ENCODE peak calls at places on chromosomes 13 and 19, in six cellular contexts. One of them, this sample, is unnamed.

GRCh38 chr19:17985037-17985818 is 18.3 kb downstream of the KCNN1 start:
- DNase-seq in neural crest cell: no peak
- DNase-seq in stimulated activated CD4-positive, alpha-beta T cell treated with anti-CD3 and anti-CD28 coated beads, Interleukin-2, amount 100 ng/mL, for 48 hours: no peak
- DNase-seq in activated CD8-positive, alpha-beta T cell treated with anti-CD3 and anti-CD28 coated beads for 36 hours: no peak
- DNase-seq in Calu3: no peak
- DNase-seq in transverse colon: no peak
- DNase-seq in this sample: peak; percentile 27

GRCh38 chr13:23629566-23630272 is 59.5 kb downstream of the TNFRSF19 start:
- DNase-seq in activated CD8-positive, alpha-beta T cell treated with anti-CD3 and anti-CD28 coated beads for 36 hours: no peak
- DNase-seq in Calu3: no peak
- DNase-seq in stimulated activated CD4-positive, alpha-beta T cell treated with anti-CD3 and anti-CD28 coated beads, Interleukin-2, amount 100 ng/mL, for 48 hours: no peak
- DNase-seq in transverse colon: no peak
- DNase-seq in neural crest cell: no peak
- DNase-seq in this sample: no peak

GRCh38 chr13:20767309-20767943 is 6.3 kb downstream of the EEF1AKMT1 start:
- DNase-seq in Calu3: no peak
- DNase-seq in transverse colon: no peak
- DNase-seq in activated CD8-positive, alpha-beta T cell treated with anti-CD3 and anti-CD28 coated beads for 36 hours: no peak
- DNase-seq in stimulated activated CD4-positive, alpha-beta T cell treated with anti-CD3 and anti-CD28 coated beads, Interleukin-2, amount 100 ng/mL, for 48 hours: no peak
- DNase-seq in neural crest cell: no peak
- DNase-seq in this sample: no peak

GRCh38 chr19:29686285-29686805 is 21.1 kb downstream of the PLEKHF1 start:
- DNase-seq in transverse colon: no peak
- DNase-seq in stimulated activated CD4-positive, alpha-beta T cell treated with anti-CD3 and anti-CD28 coated beads, Interleukin-2, amount 100 ng/mL, for 48 hours: no peak
- DNase-seq in activated CD8-positive, alpha-beta T cell treated with anti-CD3 and anti-CD28 coated beads for 36 hours: no peak
- DNase-seq in Calu3: no peak
- DNase-seq in neural crest cell: no peak
- DNase-seq in this sample: no peak

GRCh38 chr13:50805805-50806204 is 37.7 kb downstream of the DLEU7 start:
- DNase-seq in Calu3: no peak
- DNase-seq in neural crest cell: no peak
- DNase-seq in stimulated activated CD4-positive, alpha-beta T cell treated with anti-CD3 and anti-CD28 coated beads, Interleukin-2, amount 100 ng/mL, for 48 hours: no peak
- DNase-seq in activated CD8-positive, alpha-beta T cell treated with anti-CD3 and anti-CD28 coated beads for 36 hours: no peak
- DNase-seq in transverse colon: no peak
- DNase-seq in this sample: peak; percentile 31

GRCh38 chr19:16327501-16327900 is 2.9 kb downstream of the KLF2 start:
- DNase-seq in stimulated activated CD4-positive, alpha-beta T cell treated with anti-CD3 and anti-CD28 coated beads, Interleukin-2, amount 100 ng/mL, for 48 hours: no peak
- DNase-seq in Calu3: no peak
- DNase-seq in activated CD8-positive, alpha-beta T cell treated with anti-CD3 and anti-CD28 coated beads for 36 hours: no peak
- DNase-seq in transverse colon: peak; percentile 39
- DNase-seq in neural crest cell: no peak
- DNase-seq in this sample: no peak

GRCh38 chr13:100646030-100646673 is 28.4 kb downstream of the TMTC4 start:
- DNase-seq in activated CD8-positive, alpha-beta T cell treated with anti-CD3 and anti-CD28 coated beads for 36 hours: peak; percentile 6
- DNase-seq in stimulated activated CD4-positive, alpha-beta T cell treated with anti-CD3 and anti-CD28 coated beads, Interleukin-2, amount 100 ng/mL, for 48 hours: no peak
- DNase-seq in transverse colon: no peak
- DNase-seq in neural crest cell: peak; percentile 17
- DNase-seq in Calu3: peak; percentile 5
- DNase-seq in this sample: peak; percentile 17

GRCh38 chr19:39347332-39348227 is 5.4 kb downstream of the SAMD4B start:
- DNase-seq in stimulated activated CD4-positive, alpha-beta T cell treated with anti-CD3 and anti-CD28 coated beads, Interleukin-2, amount 100 ng/mL, for 48 hours: no peak
- DNase-seq in Calu3: no peak
- DNase-seq in neural crest cell: no peak
- DNase-seq in transverse colon: no peak
- DNase-seq in activated CD8-positive, alpha-beta T cell treated with anti-CD3 and anti-CD28 coated beads for 36 hours: no peak
- DNase-seq in this sample: no peak

GRCh38 chr13:80161896-80162295 is 179.0 kb downstream of the SPRY2 start:
- DNase-seq in Calu3: no peak
- DNase-seq in stimulated activated CD4-positive, alpha-beta T cell treated with anti-CD3 and anti-CD28 coated beads, Interleukin-2, amount 100 ng/mL, for 48 hours: no peak
- DNase-seq in neural crest cell: no peak
- DNase-seq in transverse colon: no peak
- DNase-seq in activated CD8-positive, alpha-beta T cell treated with anti-CD3 and anti-CD28 coated beads for 36 hours: no peak
- DNase-seq in this sample: no peak

GRCh38 chr19:918481-919156 is 1.5 kb downstream of the KISS1R start:
- DNase-seq in transverse colon: no peak
- DNase-seq in neural crest cell: no peak
- DNase-seq in activated CD8-positive, alpha-beta T cell treated with anti-CD3 and anti-CD28 coated beads for 36 hours: peak; percentile 76
- DNase-seq in Calu3: peak; percentile 13
- DNase-seq in stimulated activated CD4-positive, alpha-beta T cell treated with anti-CD3 and anti-CD28 coated beads, Interleukin-2, amount 100 ng/mL, for 48 hours: peak; percentile 53
- DNase-seq in this sample: peak; percentile 84

GRCh38 chr19:49514151-49514550 is 1.7 kb downstream of the FCGRT start:
- DNase-seq in activated CD8-positive, alpha-beta T cell treated with anti-CD3 and anti-CD28 coated beads for 36 hours: no peak
- DNase-seq in stimulated activated CD4-positive, alpha-beta T cell treated with anti-CD3 and anti-CD28 coated beads, Interleukin-2, amount 100 ng/mL, for 48 hours: no peak
- DNase-seq in Calu3: no peak
- DNase-seq in transverse colon: no peak
- DNase-seq in neural crest cell: no peak
- DNase-seq in this sample: peak; percentile 38

GRCh38 chr19:9729162-9729561 is 39.4 kb downstream of the ZNF846 start:
- DNase-seq in neural crest cell: no peak
- DNase-seq in stimulated activated CD4-positive, alpha-beta T cell treated with anti-CD3 and anti-CD28 coated beads, Interleukin-2, amount 100 ng/mL, for 48 hours: no peak
- DNase-seq in activated CD8-positive, alpha-beta T cell treated with anti-CD3 and anti-CD28 coated beads for 36 hours: no peak
- DNase-seq in transverse colon: no peak
- DNase-seq in Calu3: no peak
- DNase-seq in this sample: no peak

GRCh38 chr19:39590265-39590664 is 12.1 kb upstream of the LGALS13 start:
- DNase-seq in neural crest cell: peak; percentile 3
- DNase-seq in stimulated activated CD4-positive, alpha-beta T cell treated with anti-CD3 and anti-CD28 coated beads, Interleukin-2, amount 100 ng/mL, for 48 hours: no peak
- DNase-seq in Calu3: no peak
- DNase-seq in transverse colon: no peak
- DNase-seq in activated CD8-positive, alpha-beta T cell treated with anti-CD3 and anti-CD28 coated beads for 36 hours: peak; percentile 33
- DNase-seq in this sample: no peak

GRCh38 chr19:55189424-55189823 is 9.3 kb upstream of the SYT5 start:
- DNase-seq in neural crest cell: no peak
- DNase-seq in activated CD8-positive, alpha-beta T cell treated with anti-CD3 and anti-CD28 coated beads for 36 hours: no peak
- DNase-seq in transverse colon: peak; percentile 23
- DNase-seq in Calu3: no peak
- DNase-seq in stimulated activated CD4-positive, alpha-beta T cell treated with anti-CD3 and anti-CD28 coated beads, Interleukin-2, amount 100 ng/mL, for 48 hours: no peak
- DNase-seq in this sample: no peak

GRCh38 chr19:42403586-42403985 is 13.5 kb upstream of the CNFN start:
- DNase-seq in Calu3: no peak
- DNase-seq in activated CD8-positive, alpha-beta T cell treated with anti-CD3 and anti-CD28 coated beads for 36 hours: no peak
- DNase-seq in neural crest cell: no peak
- DNase-seq in stimulated activated CD4-positive, alpha-beta T cell treated with anti-CD3 and anti-CD28 coated beads, Interleukin-2, amount 100 ng/mL, for 48 hours: no peak
- DNase-seq in transverse colon: no peak
- DNase-seq in this sample: no peak

GRCh38 chr13:41897126-41897525 is 63.8 kb downstream of the VWA8 start:
- DNase-seq in transverse colon: no peak
- DNase-seq in stimulated activated CD4-positive, alpha-beta T cell treated with anti-CD3 and anti-CD28 coated beads, Interleukin-2, amount 100 ng/mL, for 48 hours: no peak
- DNase-seq in Calu3: no peak
- DNase-seq in activated CD8-positive, alpha-beta T cell treated with anti-CD3 and anti-CD28 coated beads for 36 hours: no peak
- DNase-seq in neural crest cell: no peak
- DNase-seq in this sample: no peak

GRCh38 chr13:27006519-27007161 is 165.0 kb downstream of the USP12 start:
- DNase-seq in Calu3: peak; percentile 32
- DNase-seq in neural crest cell: no peak
- DNase-seq in activated CD8-positive, alpha-beta T cell treated with anti-CD3 and anti-CD28 coated beads for 36 hours: peak; percentile 7
- DNase-seq in stimulated activated CD4-positive, alpha-beta T cell treated with anti-CD3 and anti-CD28 coated beads, Interleukin-2, amount 100 ng/mL, for 48 hours: no peak
- DNase-seq in transverse colon: peak; percentile 55
- DNase-seq in this sample: peak; percentile 95

GRCh38 chr13:94928127-94928526 is 215.8 kb upstream of the SOX21 start:
- DNase-seq in Calu3: no peak
- DNase-seq in activated CD8-positive, alpha-beta T cell treated with anti-CD3 and anti-CD28 coated beads for 36 hours: no peak
- DNase-seq in stimulated activated CD4-positive, alpha-beta T cell treated with anti-CD3 and anti-CD28 coated beads, Interleukin-2, amount 100 ng/mL, for 48 hours: no peak
- DNase-seq in neural crest cell: no peak
- DNase-seq in transverse colon: no peak
- DNase-seq in this sample: no peak

GRCh38 chr13:26585136-26585535 is 27.7 kb downstream of the WASF3 start:
- DNase-seq in activated CD8-positive, alpha-beta T cell treated with anti-CD3 and anti-CD28 coated beads for 36 hours: no peak
- DNase-seq in stimulated activated CD4-positive, alpha-beta T cell treated with anti-CD3 and anti-CD28 coated beads, Interleukin-2, amount 100 ng/mL, for 48 hours: no peak
- DNase-seq in Calu3: no peak
- DNase-seq in neural crest cell: no peak
- DNase-seq in transverse colon: no peak
- DNase-seq in this sample: peak; percentile 48

GRCh38 chr19:36151144-36152051 is 849 bp downstream of the COX7A1 start:
- DNase-seq in transverse colon: no peak
- DNase-seq in activated CD8-positive, alpha-beta T cell treated with anti-CD3 and anti-CD28 coated beads for 36 hours: no peak
- DNase-seq in neural crest cell: no peak
- DNase-seq in stimulated activated CD4-positive, alpha-beta T cell treated with anti-CD3 and anti-CD28 coated beads, Interleukin-2, amount 100 ng/mL, for 48 hours: no peak
- DNase-seq in Calu3: no peak
- DNase-seq in this sample: no peak

GRCh38 chr19:14015454-14016035 is 9.4 kb upstream of the RFX1 start:
- DNase-seq in Calu3: no peak
- DNase-seq in transverse colon: no peak
- DNase-seq in stimulated activated CD4-positive, alpha-beta T cell treated with anti-CD3 and anti-CD28 coated beads, Interleukin-2, amount 100 ng/mL, for 48 hours: no peak
- DNase-seq in activated CD8-positive, alpha-beta T cell treated with anti-CD3 and anti-CD28 coated beads for 36 hours: no peak
- DNase-seq in neural crest cell: no peak
- DNase-seq in this sample: no peak

GRCh38 chr19:4878491-4878968 is 11.1 kb upstream of the PLIN3 start:
- DNase-seq in activated CD8-positive, alpha-beta T cell treated with anti-CD3 and anti-CD28 coated beads for 36 hours: peak; percentile 48
- DNase-seq in Calu3: no peak
- DNase-seq in transverse colon: no peak
- DNase-seq in neural crest cell: no peak
- DNase-seq in stimulated activated CD4-positive, alpha-beta T cell treated with anti-CD3 and anti-CD28 coated beads, Interleukin-2, amount 100 ng/mL, for 48 hours: no peak
- DNase-seq in this sample: no peak

GRCh38 chr13:45325806-45326205 is 15.2 kb downstream of the TPT1 start:
- DNase-seq in stimulated activated CD4-positive, alpha-beta T cell treated with anti-CD3 and anti-CD28 coated beads, Interleukin-2, amount 100 ng/mL, for 48 hours: no peak
- DNase-seq in transverse colon: no peak
- DNase-seq in activated CD8-positive, alpha-beta T cell treated with anti-CD3 and anti-CD28 coated beads for 36 hours: no peak
- DNase-seq in Calu3: no peak
- DNase-seq in neural crest cell: no peak
- DNase-seq in this sample: peak; percentile 77

GRCh38 chr13:84263354-84264069 is 381.2 kb upstream of the SLITRK1 start:
- DNase-seq in transverse colon: no peak
- DNase-seq in neural crest cell: no peak
- DNase-seq in stimulated activated CD4-positive, alpha-beta T cell treated with anti-CD3 and anti-CD28 coated beads, Interleukin-2, amount 100 ng/mL, for 48 hours: no peak
- DNase-seq in activated CD8-positive, alpha-beta T cell treated with anti-CD3 and anti-CD28 coated beads for 36 hours: no peak
- DNase-seq in Calu3: no peak
- DNase-seq in this sample: peak; percentile 0

GRCh38 chr13:74683411-74683810 is 549.2 kb upstream of the KLF12 start:
- DNase-seq in activated CD8-positive, alpha-beta T cell treated with anti-CD3 and anti-CD28 coated beads for 36 hours: no peak
- DNase-seq in neural crest cell: no peak
- DNase-seq in stimulated activated CD4-positive, alpha-beta T cell treated with anti-CD3 and anti-CD28 coated beads, Interleukin-2, amount 100 ng/mL, for 48 hours: no peak
- DNase-seq in Calu3: no peak
- DNase-seq in transverse colon: no peak
- DNase-seq in this sample: peak; percentile 0

GRCh38 chr13:50410921-50411712 is 395.9 kb downstream of the KCNRG start:
- DNase-seq in transverse colon: no peak
- DNase-seq in Calu3: peak; percentile 43
- DNase-seq in activated CD8-positive, alpha-beta T cell treated with anti-CD3 and anti-CD28 coated beads for 36 hours: peak; percentile 22
- DNase-seq in neural crest cell: no peak
- DNase-seq in stimulated activated CD4-positive, alpha-beta T cell treated with anti-CD3 and anti-CD28 coated beads, Interleukin-2, amount 100 ng/mL, for 48 hours: no peak
- DNase-seq in this sample: no peak

GRCh38 chr13:52782486-52783448 is 43.1 kb upstream of the CNMD start:
- DNase-seq in Calu3: no peak
- DNase-seq in transverse colon: no peak
- DNase-seq in neural crest cell: no peak
- DNase-seq in stimulated activated CD4-positive, alpha-beta T cell treated with anti-CD3 and anti-CD28 coated beads, Interleukin-2, amount 100 ng/mL, for 48 hours: no peak
- DNase-seq in activated CD8-positive, alpha-beta T cell treated with anti-CD3 and anti-CD28 coated beads for 36 hours: no peak
- DNase-seq in this sample: no peak

GRCh38 chr19:46974181-46974580 is 45.5 kb upstream of the NPAS1 start:
- DNase-seq in activated CD8-positive, alpha-beta T cell treated with anti-CD3 and anti-CD28 coated beads for 36 hours: no peak
- DNase-seq in transverse colon: no peak
- DNase-seq in Calu3: no peak
- DNase-seq in neural crest cell: no peak
- DNase-seq in stimulated activated CD4-positive, alpha-beta T cell treated with anti-CD3 and anti-CD28 coated beads, Interleukin-2, amount 100 ng/mL, for 48 hours: no peak
- DNase-seq in this sample: no peak

GRCh38 chr19:46065486-46065885 is 24.7 kb upstream of the IGFL4 start:
- DNase-seq in transverse colon: no peak
- DNase-seq in neural crest cell: no peak
- DNase-seq in activated CD8-positive, alpha-beta T cell treated with anti-CD3 and anti-CD28 coated beads for 36 hours: no peak
- DNase-seq in Calu3: no peak
- DNase-seq in stimulated activated CD4-positive, alpha-beta T cell treated with anti-CD3 and anti-CD28 coated beads, Interleukin-2, amount 100 ng/mL, for 48 hours: no peak
- DNase-seq in this sample: no peak